ENCODE peak calls at places on chromosomes 2 and 18, in six cellular contexts. One of them, this sample, is unnamed.

GRCh38 chr2:192283450-192283849 is 88.7 kb upstream of the TMEFF2 start:
- DNase-seq in left lung: no peak
- DNase-seq in PC-3: no peak
- DNase-seq in neural progenitor cell: no peak
- DNase-seq in HCT116: no peak
- DNase-seq in kidney: no peak
- DNase-seq in this sample: no peak

GRCh38 chr2:58427572-58428285 is 186.6 kb upstream of the FANCL start:
- DNase-seq in kidney: peak; percentile 41
- DNase-seq in neural progenitor cell: peak; percentile 64
- DNase-seq in HCT116: no peak
- DNase-seq in left lung: peak; percentile 38
- DNase-seq in PC-3: no peak
- DNase-seq in this sample: no peak

GRCh38 chr2:31979966-31980365 is 30.8 kb downstream of the MEMO1 start:
- DNase-seq in left lung: no peak
- DNase-seq in neural progenitor cell: no peak
- DNase-seq in PC-3: no peak
- DNase-seq in kidney: no peak
- DNase-seq in HCT116: no peak
- DNase-seq in this sample: no peak

GRCh38 chr2:235610696-235611257 is 116.9 kb downstream of the AGAP1 start:
- DNase-seq in PC-3: no peak
- DNase-seq in HCT116: no peak
- DNase-seq in kidney: no peak
- DNase-seq in neural progenitor cell: no peak
- DNase-seq in left lung: no peak
- DNase-seq in this sample: no peak

GRCh38 chr2:160293401-160293911 is 93.4 kb upstream of the ITGB6 start:
- DNase-seq in kidney: peak; percentile 47
- DNase-seq in PC-3: peak; percentile 58
- DNase-seq in neural progenitor cell: no peak
- DNase-seq in left lung: peak; percentile 44
- DNase-seq in HCT116: no peak
- DNase-seq in this sample: peak; percentile 75

GRCh38 chr2:204871246-204871953 is 326.1 kb downstream of the PARD3B start:
- DNase-seq in HCT116: no peak
- DNase-seq in left lung: no peak
- DNase-seq in neural progenitor cell: peak; percentile 28
- DNase-seq in PC-3: peak; percentile 57
- DNase-seq in kidney: no peak
- DNase-seq in this sample: peak; percentile 18

GRCh38 chr2:43216629-43217028 is 9.8 kb downstream of the ZFP36L2 start:
- DNase-seq in HCT116: no peak
- DNase-seq in neural progenitor cell: no peak
- DNase-seq in PC-3: no peak
- DNase-seq in kidney: peak; percentile 34
- DNase-seq in left lung: no peak
- DNase-seq in this sample: no peak

GRCh38 chr2:37768491-37768925 is 97.1 kb upstream of the CDC42EP3 start:
- DNase-seq in kidney: no peak
- DNase-seq in left lung: no peak
- DNase-seq in neural progenitor cell: no peak
- DNase-seq in PC-3: peak; percentile 93
- DNase-seq in HCT116: no peak
- DNase-seq in this sample: peak; percentile 85

GRCh38 chr2:231721641-231722310 is 13.5 kb downstream of the PTMA start:
- DNase-seq in left lung: no peak
- DNase-seq in neural progenitor cell: no peak
- DNase-seq in PC-3: no peak
- DNase-seq in HCT116: no peak
- DNase-seq in kidney: no peak
- DNase-seq in this sample: no peak

GRCh38 chr2:112584134-112584890 is at the start of gene CHCHD5:
- DNase-seq in left lung: peak; percentile 94
- DNase-seq in neural progenitor cell: peak; percentile 95
- DNase-seq in PC-3: peak; percentile 94
- DNase-seq in HCT116: peak; percentile 92
- DNase-seq in kidney: peak; percentile 99
- DNase-seq in this sample: peak; percentile 84

GRCh38 chr2:112583497-112584133 is 794 bp upstream of the CHCHD5 start:
- DNase-seq in PC-3: peak; percentile 32
- DNase-seq in kidney: no peak
- DNase-seq in HCT116: peak; percentile 59
- DNase-seq in left lung: no peak
- DNase-seq in neural progenitor cell: peak; percentile 11
- DNase-seq in this sample: no peak

GRCh38 chr2:112584891-112585250 is 462 bp downstream of the CHCHD5 start:
- DNase-seq in kidney: no peak
- DNase-seq in left lung: no peak
- DNase-seq in neural progenitor cell: no peak
- DNase-seq in HCT116: no peak
- DNase-seq in PC-3: no peak
- DNase-seq in this sample: no peak

GRCh38 chr2:112585873-112586477 is 1.6 kb downstream of the CHCHD5 start:
- DNase-seq in HCT116: no peak
- DNase-seq in PC-3: no peak
- DNase-seq in neural progenitor cell: no peak
- DNase-seq in left lung: no peak
- DNase-seq in kidney: peak; percentile 77
- DNase-seq in this sample: no peak

DNA sequence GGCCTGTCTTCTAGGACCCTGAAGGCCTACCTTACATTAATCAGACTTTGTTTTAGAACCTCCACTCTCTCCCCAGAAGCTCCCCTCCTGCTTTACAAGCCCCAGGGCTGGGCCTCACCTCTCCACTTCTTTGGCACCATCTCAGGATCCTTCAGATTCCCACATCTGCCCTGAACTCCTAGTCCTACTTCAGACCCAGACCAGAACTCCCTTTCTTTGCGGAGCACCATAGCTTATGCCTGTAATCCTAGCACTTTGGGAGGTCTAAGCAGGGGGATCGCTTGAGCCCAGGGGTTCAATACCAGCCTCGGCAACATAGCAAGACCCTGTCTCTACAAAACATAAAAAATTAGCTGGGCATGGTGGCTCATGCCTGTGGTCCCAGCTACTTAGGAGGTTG is 991 bp downstream of the CHCHD5 start:
- DNase-seq in PC-3: no peak
- DNase-seq in HCT116: no peak
- DNase-seq in left lung: no peak
- DNase-seq in kidney: no peak
- DNase-seq in neural progenitor cell: no peak
- DNase-seq in this sample: no peak
- H3K27ac ChIP-seq in PC-3: peak overlapping the region; percentile 95
- H3K27ac ChIP-seq in HCT116: peak overlapping the region; percentile 96
- H3K27ac ChIP-seq in left lung: peak overlapping the region; percentile 96
- H3K27ac ChIP-seq in kidney: no peak overlapping the region
- H3K27ac ChIP-seq in neural progenitor cell: no peak overlapping the region
- H3K27ac ChIP-seq in this sample: peak overlapping the region; percentile 97

GRCh38 chr18:79848579-79849327 is 51.0 kb downstream of the KCNG2 start:
- DNase-seq in kidney: no peak
- DNase-seq in left lung: no peak
- DNase-seq in HCT116: no peak
- DNase-seq in neural progenitor cell: no peak
- DNase-seq in PC-3: no peak
- DNase-seq in this sample: no peak

GRCh38 chr18:79850731-79851130 is 53.0 kb downstream of the KCNG2 start:
- DNase-seq in kidney: no peak
- DNase-seq in left lung: peak; percentile 21
- DNase-seq in neural progenitor cell: no peak
- DNase-seq in HCT116: no peak
- DNase-seq in PC-3: no peak
- DNase-seq in this sample: no peak

GRCh38 chr18:79848294-79848578 is 50.5 kb downstream of the KCNG2 start:
- DNase-seq in kidney: no peak
- DNase-seq in HCT116: no peak
- DNase-seq in PC-3: no peak
- DNase-seq in neural progenitor cell: no peak
- DNase-seq in left lung: no peak
- DNase-seq in this sample: no peak

GRCh38 chr18:79847606-79848293 is 50.0 kb downstream of the KCNG2 start:
- DNase-seq in PC-3: no peak
- DNase-seq in HCT116: no peak
- DNase-seq in kidney: no peak
- DNase-seq in neural progenitor cell: no peak
- DNase-seq in left lung: no peak
- DNase-seq in this sample: no peak

GRCh38 chr18:79849328-79850207 is 51.8 kb downstream of the KCNG2 start:
- DNase-seq in PC-3: no peak
- DNase-seq in left lung: no peak
- DNase-seq in HCT116: no peak
- DNase-seq in neural progenitor cell: no peak
- DNase-seq in kidney: no peak
- DNase-seq in this sample: no peak
- H3K4me3 ChIP-seq in PC-3: no peak overlapping the region
- H3K4me3 ChIP-seq in left lung: no peak overlapping the region
- H3K4me3 ChIP-seq in HCT116: no peak overlapping the region
- H3K4me3 ChIP-seq in neural progenitor cell: no peak overlapping the region
- H3K4me3 ChIP-seq in kidney: no peak overlapping the region
- H3K4me3 ChIP-seq in this sample: no peak overlapping the region

GRCh38 chr2:55420244-55420713 is 623 bp upstream of the CCDC88A start:
- DNase-seq in kidney: no peak
- DNase-seq in left lung: no peak
- DNase-seq in neural progenitor cell: no peak
- DNase-seq in HCT116: no peak
- DNase-seq in PC-3: peak; percentile 22
- DNase-seq in this sample: no peak

GRCh38 chr2:55419236-55419513 is 481 bp downstream of the CCDC88A start:
- DNase-seq in PC-3: peak; percentile 33
- DNase-seq in kidney: no peak
- DNase-seq in left lung: no peak
- DNase-seq in neural progenitor cell: peak; percentile 75
- DNase-seq in HCT116: no peak
- DNase-seq in this sample: no peak

GRCh38 chr2:55419514-55420243 is at the start of gene CCDC88A:
- DNase-seq in PC-3: peak; percentile 94
- DNase-seq in left lung: peak; percentile 97
- DNase-seq in neural progenitor cell: peak; percentile 98
- DNase-seq in kidney: peak; percentile 98
- DNase-seq in HCT116: peak; percentile 91
- DNase-seq in this sample: peak; percentile 96

GRCh38 chr2:55421326-55421725 is 1.7 kb upstream of the CCDC88A start:
- DNase-seq in PC-3: no peak
- DNase-seq in neural progenitor cell: no peak
- DNase-seq in HCT116: no peak
- DNase-seq in left lung: no peak
- DNase-seq in kidney: no peak
- DNase-seq in this sample: no peak

DNA sequence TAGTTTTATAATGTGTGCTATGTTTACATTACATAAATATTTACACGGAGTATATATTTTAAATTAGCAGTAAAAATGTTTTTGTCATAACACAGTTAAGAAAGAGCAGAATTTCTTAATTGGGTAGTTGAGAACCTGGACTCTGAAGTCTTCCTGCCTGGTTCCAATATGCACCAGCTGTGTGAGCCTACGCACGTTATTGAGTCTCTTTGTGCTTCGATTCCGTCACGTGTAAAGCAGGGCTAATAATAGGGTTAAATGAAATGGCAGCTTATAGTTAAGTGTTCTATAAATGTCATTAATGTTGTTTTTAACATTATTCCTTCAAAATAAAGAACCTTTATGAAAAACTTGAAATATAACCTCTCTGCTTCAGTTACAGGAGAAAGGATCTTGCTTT is 1.2 kb upstream of the CCDC88A start:
- DNase-seq in HCT116: no peak
- DNase-seq in neural progenitor cell: no peak
- DNase-seq in PC-3: no peak
- DNase-seq in kidney: no peak
- DNase-seq in left lung: no peak
- DNase-seq in this sample: no peak
- H3K27ac ChIP-seq in HCT116: no peak overlapping the region
- H3K27ac ChIP-seq in neural progenitor cell: no peak overlapping the region
- H3K27ac ChIP-seq in PC-3: no peak overlapping the region
- H3K27ac ChIP-seq in kidney: no peak overlapping the region
- H3K27ac ChIP-seq in left lung: no peak overlapping the region
- H3K27ac ChIP-seq in this sample: no peak overlapping the region

DNA sequence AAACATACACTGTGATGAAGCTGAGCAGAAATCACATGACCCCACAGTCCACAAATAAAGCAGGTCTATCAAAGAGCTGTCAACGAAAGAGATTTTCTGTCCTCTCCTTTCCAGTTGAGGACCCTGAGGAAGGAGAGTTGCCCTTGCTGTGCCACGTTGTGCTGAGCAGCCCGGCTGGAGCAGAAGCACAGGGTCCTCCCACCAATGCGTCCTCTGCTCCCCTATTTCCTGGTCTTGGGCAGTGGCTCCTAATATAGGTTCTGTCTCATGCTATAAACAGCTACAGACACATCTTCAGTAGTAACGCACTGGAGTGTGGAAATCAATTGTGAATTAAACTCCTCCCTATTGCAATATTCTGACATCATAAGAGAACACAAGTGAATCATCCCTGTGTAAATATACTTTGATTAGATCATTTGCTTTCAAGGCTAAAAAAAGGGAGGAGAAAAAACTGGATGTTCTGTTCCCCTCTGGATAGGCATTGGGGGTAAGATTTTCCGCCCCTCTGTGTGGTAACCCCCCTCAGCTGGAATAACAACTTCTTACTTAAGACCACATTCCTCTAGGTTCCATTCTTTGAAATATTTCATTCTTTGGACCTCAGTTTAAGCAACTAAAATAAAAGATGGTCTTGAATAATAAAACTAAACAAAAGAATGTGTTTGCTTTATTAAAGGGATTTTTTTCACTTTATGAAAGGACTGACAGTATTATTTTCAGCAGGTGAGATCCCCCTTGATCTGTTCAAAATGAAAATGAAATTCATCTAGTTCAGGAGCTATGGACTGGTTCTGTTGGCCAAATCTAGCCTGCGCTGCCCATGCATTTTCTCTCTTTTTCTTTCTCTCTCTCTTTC is 8.3 kb upstream of the RHOB start:
- DNase-seq in PC-3: peak; percentile 87
- DNase-seq in kidney: no peak
- DNase-seq in neural progenitor cell: no peak
- DNase-seq in left lung: peak; percentile 34
- DNase-seq in HCT116: no peak
- DNase-seq in this sample: no peak
- H3K4me3 ChIP-seq in PC-3: peak overlapping the region; percentile 57
- H3K4me3 ChIP-seq in kidney: no peak overlapping the region
- H3K4me3 ChIP-seq in neural progenitor cell: no peak overlapping the region
- H3K4me3 ChIP-seq in left lung: no peak overlapping the region
- H3K4me3 ChIP-seq in HCT116: peak overlapping the region; percentile 19
- H3K4me3 ChIP-seq in this sample: no peak overlapping the region

DNA sequence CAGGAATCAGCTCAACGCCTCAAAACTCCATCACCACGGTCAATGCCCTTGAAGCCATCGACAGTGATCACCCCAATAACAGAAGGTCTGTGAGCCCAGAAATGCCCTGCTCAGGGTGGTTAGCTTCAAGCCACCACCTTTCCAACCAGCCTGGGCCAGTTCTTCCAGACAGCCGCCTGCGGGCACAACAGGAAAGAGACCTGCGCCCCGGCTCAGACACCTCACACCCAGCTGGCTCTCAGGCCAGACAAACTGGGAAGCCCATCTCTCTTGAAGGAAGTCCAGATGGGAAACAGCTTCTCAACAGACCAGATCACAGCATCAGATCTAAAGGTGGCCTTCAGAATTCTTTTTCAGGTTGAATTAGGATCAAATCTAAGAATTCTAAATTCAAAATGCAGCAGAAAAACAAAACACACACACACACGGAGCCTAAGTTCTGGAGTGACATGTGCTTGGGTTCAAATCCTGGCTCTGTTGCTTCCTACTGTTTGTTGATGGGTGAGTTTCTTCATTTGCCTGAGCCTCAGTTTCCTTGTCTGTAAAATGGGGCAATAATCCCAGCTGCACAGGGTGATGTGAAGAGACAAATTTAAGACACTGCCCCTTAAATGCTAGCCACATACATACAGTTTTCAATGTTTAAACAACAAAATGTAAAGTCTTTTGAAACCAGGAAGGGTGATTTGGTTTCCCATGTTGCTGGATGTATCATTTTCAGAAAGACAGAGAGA is 1.1 kb upstream of the GPR17 start:
- DNase-seq in neural progenitor cell: no peak
- DNase-seq in HCT116: no peak
- DNase-seq in PC-3: no peak
- DNase-seq in kidney: peak; percentile 59
- DNase-seq in left lung: no peak
- DNase-seq in this sample: no peak
- H3K27ac ChIP-seq in neural progenitor cell: no peak overlapping the region
- H3K27ac ChIP-seq in HCT116: no peak overlapping the region
- H3K27ac ChIP-seq in PC-3: no peak overlapping the region
- H3K27ac ChIP-seq in kidney: no peak overlapping the region
- H3K27ac ChIP-seq in left lung: no peak overlapping the region
- H3K27ac ChIP-seq in this sample: no peak overlapping the region

This sample was measured in AG04450.